ENCODE peak calls at places on chromosomes 16 and 17, in nine cellular contexts. J is OCI-LY7, D is GM23338, W is neural progenitor cell, P is SK-N-SH, H is GM23248, R is MM.1S, E is HCT116, K is PC-3. Y is an unnamed sample.
A peak's percentile ranks its signal among the peaks of the same experiment; 100 is the strongest.

GRCh38 chr17:72725432-72726068 is 366.9 kb downstream of the SLC39A11 start:
- DNase-seq in E (peak; percentile 66), W (peak; percentile 85), H (peak; percentile 76), D (peak; percentile 78), K (peak; percentile 88), R (peak; percentile 69), J (peak; percentile 80), P (peak; percentile 78), Y (peak; percentile 82)

GRCh38 chr17:34673516-34673915 is 94.1 kb downstream of the TMEM132E start:
- DNase-seq in J (no peak), P (no peak), E (no peak), W (no peak), H (no peak), D (no peak), K (no peak), R (no peak), Y (no peak)

GRCh38 chr17:80481284-80482057 is 5.1 kb upstream of the NPTX1 start:
- DNase-seq in R (no peak), W (no peak), J (no peak), D (no peak), H (no peak), P (no peak), E (no peak), K (no peak), Y (peak; percentile 77)

GRCh38 chr16:676565-677297 is 1.3 kb downstream of the RHBDL1 start:
- DNase-seq in W (no peak), K (no peak), H (no peak), R (no peak), J (no peak), P (no peak), E (no peak), D (peak; percentile 54), Y (no peak)

GRCh38 chr17:41734949-41735313 is 488 bp upstream of the HAP1 start:
- DNase-seq in J (no peak), D (peak; percentile 75), P (no peak), E (no peak), K (no peak), R (peak; percentile 39), W (peak; percentile 71), H (peak; percentile 41), Y (no peak)

GRCh38 chr16:17414421-17414820 is 56.3 kb downstream of the XYLT1 start:
- DNase-seq in J (peak; percentile 73), W (no peak), K (no peak), H (no peak), E (no peak), D (no peak), R (no peak), P (no peak), Y (no peak)

GRCh38 chr16:31453255-31454204 is 5.8 kb upstream of the ARMC5 start:
- DNase-seq in P (no peak), J (no peak), R (no peak), W (peak; percentile 48), E (no peak), H (peak; percentile 75), K (peak; percentile 34), D (peak; percentile 62), Y (peak; percentile 49)

GRCh38 chr16:3182608-3183444 is 5.2 kb upstream of the OR1F1 start:
- DNase-seq in H (peak; percentile 62), D (peak; percentile 77), R (no peak), J (no peak), W (peak; percentile 73), E (no peak), P (peak; percentile 74), K (peak; percentile 52), Y (no peak)

GRCh38 chr17:79777844-79778503 is at the start of gene CBX2:
- DNase-seq in P (peak; percentile 100), R (peak; percentile 71), H (peak; percentile 91), W (peak; percentile 94), K (peak; percentile 78), E (peak; percentile 32), J (peak; percentile 88), D (peak; percentile 86), Y (peak; percentile 93)

GRCh38 chr17:44826123-44826790 is 3.8 kb downstream of the GJC1 start:
- DNase-seq in P (no peak), W (no peak), K (peak; percentile 52), R (no peak), J (no peak), H (peak; percentile 53), E (no peak), D (no peak), Y (no peak)

GRCh38 chr17:38449364-38449763 is 21.1 kb downstream of the ARHGAP23 start:
- DNase-seq in K (no peak), J (no peak), P (no peak), D (peak; percentile 64), E (no peak), H (peak; percentile 27), W (no peak), R (no peak), Y (peak; percentile 76)

GRCh38 chr16:3740934-3741333 is 23.6 kb upstream of the TRAP1 start:
- DNase-seq in H (no peak), E (no peak), K (no peak), P (no peak), W (no peak), R (no peak), D (no peak), J (no peak), Y (no peak)

GRCh38 chr16:88713054-88713453 is 6.8 kb downstream of the CTU2 start:
- DNase-seq in P (peak; percentile 58), E (no peak), R (no peak), J (no peak), D (no peak), H (no peak), W (no peak), K (no peak), Y (no peak)

DNA sequence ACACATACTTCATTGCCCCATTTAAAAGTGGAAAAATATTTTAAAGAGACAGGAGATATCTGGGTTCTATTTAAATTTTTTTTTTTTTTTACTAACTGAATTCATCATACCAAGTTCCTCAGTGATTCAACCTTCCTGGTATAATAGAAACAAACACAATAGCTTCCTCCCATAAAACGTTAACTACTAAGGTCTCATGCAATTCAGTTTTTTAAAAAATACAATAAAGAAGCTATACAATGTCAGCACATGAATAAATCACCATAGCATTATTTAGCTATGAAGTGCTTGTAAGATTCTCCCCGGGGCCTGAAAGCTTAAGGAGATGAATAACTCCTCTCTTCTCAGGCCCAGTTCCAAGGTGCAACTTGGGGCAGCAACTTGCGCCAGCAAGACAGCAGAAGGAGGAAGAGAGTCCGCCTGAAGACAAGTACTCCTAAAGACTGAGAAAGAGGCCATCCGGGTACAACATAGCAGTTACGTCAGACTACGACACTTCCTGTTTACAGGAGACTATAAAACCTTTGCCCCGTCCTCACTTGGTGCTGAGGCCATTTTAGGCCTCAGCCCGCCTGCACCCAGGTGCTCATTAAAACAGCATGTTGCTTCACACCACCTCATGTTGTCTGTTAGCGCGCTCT is 81.5 kb downstream of the MYO1D start:
- DNase-seq in J (no peak), K (no peak), P (no peak), D (no peak), W (no peak), E (no peak), H (no peak), R (no peak), Y (peak; percentile 16)
- H2AFZ ChIP-seq in J (peak overlapping the region; percentile 38), K (no peak overlapping the region), P (no peak overlapping the region), D (no peak overlapping the region), W (no peak overlapping the region), E (no peak overlapping the region), H (no peak overlapping the region), R (no peak overlapping the region), Y (no peak overlapping the region)

GRCh38 chr16:58292886-58293285 is 1.9 kb downstream of the PRSS54 start:
- DNase-seq in J (no peak), K (no peak), R (no peak), W (no peak), D (no peak), H (no peak), P (no peak), E (no peak), Y (no peak)
- TF ChIP-seq EZH2phosphoT487 in J (no peak), K (no peak), R (no peak), W (no peak), D (no peak), H (no peak), P (no peak), E (no peak), Y (no peak)

GRCh38 chr17:49260922-49261291 is 30.3 kb upstream of the PHOSPHO1 start:
- DNase-seq in J (no peak), H (no peak), R (no peak), D (no peak), P (no peak), W (no peak), K (peak; percentile 28), E (no peak), Y (no peak)
- H2AFZ ChIP-seq in J (no peak overlapping the region), H (peak overlapping the region; percentile 91), R (peak overlapping the region; percentile 87), D (peak overlapping the region; percentile 98), P (peak overlapping the region; percentile 95), W (peak overlapping the region; percentile 98), K (peak overlapping the region; percentile 87), E (peak overlapping the region; percentile 74), Y (peak overlapping the region; percentile 84)

GRCh38 chr16:67349172-67349571 is 22.6 kb downstream of the LRRC36 start:
- DNase-seq in H (peak; percentile 60), P (peak; percentile 33), K (peak; percentile 61), R (peak; percentile 38), E (peak; percentile 48), W (no peak), J (peak; percentile 67), D (peak; percentile 48), Y (no peak)
- TF ChIP-seq EZH2phosphoT487 in H (no peak), P (no peak), K (no peak), R (no peak), E (no peak), W (no peak), J (no peak), D (no peak), Y (no peak)

GRCh38 chr17:19510903-19511302 is 22.8 kb upstream of the SLC47A1 start:
- DNase-seq in P (no peak), R (no peak), W (no peak), E (no peak), K (no peak), J (no peak), H (no peak), D (no peak), Y (no peak)
- H2AFZ ChIP-seq in P (no peak overlapping the region), R (no peak overlapping the region), W (no peak overlapping the region), E (no peak overlapping the region), K (no peak overlapping the region), J (peak overlapping the region; percentile 1), H (no peak overlapping the region), D (peak overlapping the region; percentile 40), Y (no peak overlapping the region)